ENCODE peak calls at places on chromosomes 11 and 22, in six cellular contexts. N, S, G, Q, Z and W are unnamed samples.

GRCh38 chr11:74520316-74520715 is 26.8 kb upstream of the LIPT2 start:
- DNase-seq in N (no peak), S (no peak), G (no peak), Q (no peak), Z (no peak), W (no peak)

GRCh38 chr11:69533296-69534165 is 52.1 kb downstream of the LINC01488 start:
- DNase-seq in N (no peak), S (no peak), G (no peak), Q (no peak), Z (no peak), W (no peak)

GRCh38 chr11:108592591-108593213 is 866 bp downstream of the EXPH5 start:
- DNase-seq in N (no peak), S (peak), G (peak), Q (no peak), Z (no peak), W (peak)

GRCh38 chr11:123801765-123802164 is 4.4 kb downstream of the OR6M1 start:
- DNase-seq in N (no peak), S (no peak), G (no peak), Q (no peak), Z (no peak), W (no peak)

GRCh38 chr22:50729391-50730012 is 8.5 kb upstream of the ACR start:
- DNase-seq in N (no peak), S (no peak), G (peak), Q (no peak), Z (no peak), W (no peak)

GRCh38 chr11:130816941-130817607 is 99.2 kb downstream of the SNX19 start:
- DNase-seq in N (no peak), S (no peak), G (no peak), Q (no peak), Z (no peak), W (no peak)

GRCh38 chr11:119376197-119376847 is 5.2 kb downstream of the USP2 start:
- DNase-seq in N (peak), S (no peak), G (no peak), Q (no peak), Z (no peak), W (no peak)

GRCh38 chr11:95074806-95075563 is 8.3 kb downstream of the SRSF8 start:
- DNase-seq in N (no peak), S (no peak), G (no peak), Q (no peak), Z (no peak), W (no peak)

GRCh38 chr11:125091247-125091876 is 20.1 kb downstream of the TMEM218 start:
- DNase-seq in N (peak), S (peak), G (no peak), Q (peak), Z (no peak), W (no peak)

GRCh38 chr11:3738241-3738640 is 59.1 kb downstream of the NUP98 start:
- DNase-seq in N (no peak), S (no peak), G (no peak), Q (no peak), Z (no peak), W (no peak)

GRCh38 chr22:33000342-33001280 is 57.6 kb downstream of the SYN3 start:
- DNase-seq in N (peak), S (peak), G (no peak), Q (peak), Z (no peak), W (no peak)

GRCh38 chr22:41939981-41940852 is 6.7 kb downstream of the CENPM start:
- DNase-seq in N (no peak), S (no peak), G (no peak), Q (no peak), Z (peak), W (peak)

GRCh38 chr11:88281317-88281712 is 56.2 kb downstream of the CTSC start:
- DNase-seq in N (no peak), S (no peak), G (no peak), Q (no peak), Z (no peak), W (no peak)

GRCh38 chr11:115377882-115378296 is 126.3 kb downstream of the CADM1 start:
- DNase-seq in N (peak), S (no peak), G (no peak), Q (no peak), Z (no peak), W (no peak)

GRCh38 chr11:100972046-100972445 is 157.6 kb downstream of the PGR start:
- DNase-seq in N (no peak), S (no peak), G (no peak), Q (no peak), Z (no peak), W (no peak)

GRCh38 chr11:124108158-124108557 is 7.1 kb upstream of the VWA5A start:
- DNase-seq in N (peak), S (peak), G (no peak), Q (no peak), Z (no peak), W (no peak)

GRCh38 chr11:2090172-2091111 is 48.7 kb downstream of the IGF2 start:
- DNase-seq in N (no peak), S (no peak), G (no peak), Q (no peak), Z (no peak), W (no peak)

GRCh38 chr11:68689737-68690625 is 5.6 kb downstream of the GAL start:
- DNase-seq in N (no peak), S (no peak), G (no peak), Q (no peak), Z (no peak), W (no peak)

GRCh38 chr11:93773045-93773477 is 11.0 kb upstream of the MED17 start:
- DNase-seq in N (peak), S (no peak), G (no peak), Q (no peak), Z (no peak), W (no peak)

GRCh38 chr11:72405009-72405408 is 29.3 kb downstream of the CLPB start:
- DNase-seq in N (no peak), S (no peak), G (no peak), Q (no peak), Z (no peak), W (no peak)

GRCh38 chr11:11580012-11580411 is 41.8 kb downstream of the GALNT18 start:
- DNase-seq in N (no peak), S (no peak), G (no peak), Q (no peak), Z (no peak), W (no peak)

GRCh38 chr22:21624880-21625791 is 4.7 kb downstream of the YDJC start:
- DNase-seq in N (no peak), S (no peak), G (no peak), Q (no peak), Z (no peak), W (no peak)

GRCh38 chr11:7575841-7576451 is 62.1 kb downstream of the PPFIBP2 start:
- DNase-seq in N (peak), S (no peak), G (no peak), Q (no peak), Z (no peak), W (no peak)

GRCh38 chr22:21738966-21739365 is 3.4 kb upstream of the YPEL1 start:
- DNase-seq in N (no peak), S (no peak), G (no peak), Q (no peak), Z (no peak), W (no peak)

GRCh38 chr11:121089566-121089965 is 11.5 kb upstream of the TECTA start:
- DNase-seq in N (no peak), S (no peak), G (no peak), Q (no peak), Z (no peak), W (no peak)

GRCh38 chr11:83625336-83625735 is 339.2 kb upstream of the CCDC90B start:
- DNase-seq in N (no peak), S (no peak), G (no peak), Q (no peak), Z (no peak), W (no peak)

GRCh38 chr11:126072821-126073594 is 10.3 kb upstream of the CDON start:
- DNase-seq in N (no peak), S (no peak), G (no peak), Q (no peak), Z (no peak), W (no peak)

GRCh38 chr11:134257101-134257500 is 3.7 kb downstream of the ACAD8 start:
- DNase-seq in N (no peak), S (no peak), G (no peak), Q (no peak), Z (no peak), W (no peak)

GRCh38 chr11:34234086-34234740 is 123.6 kb downstream of the ABTB2 start:
- DNase-seq in N (no peak), S (peak), G (peak), Q (peak), Z (peak), W (no peak)

GRCh38 chr22:41833369-41834004 is 582 bp downstream of the SREBF2 start:
- DNase-seq in N (no peak), S (peak), G (peak), Q (no peak), Z (no peak), W (peak)

GRCh38 chr11:36023922-36024321 is 80.1 kb downstream of the LDLRAD3 start:
- DNase-seq in N (no peak), S (no peak), G (no peak), Q (no peak), Z (no peak), W (no peak)

GRCh38 chr22:39234157-39234793 is 10.5 kb downstream of the PDGFB start:
- DNase-seq in N (no peak), S (no peak), G (no peak), Q (no peak), Z (no peak), W (no peak)

GRCh38 chr22:37426532-37427127 is 649 bp downstream of the ELFN2 start:
- DNase-seq in N (no peak), S (no peak), G (no peak), Q (no peak), Z (no peak), W (no peak)

GRCh38 chr22:37428649-37429586 is 1.6 kb upstream of the ELFN2 start:
- DNase-seq in N (peak), S (peak), G (peak), Q (peak), Z (no peak), W (peak)

GRCh38 chr22:37425800-37426531 is 1.3 kb downstream of the ELFN2 start:
- DNase-seq in N (no peak), S (no peak), G (no peak), Q (no peak), Z (no peak), W (no peak)

GRCh38 chr22:37427711-37428635 is 694 bp upstream of the ELFN2 start:
- DNase-seq in N (no peak), S (no peak), G (no peak), Q (no peak), Z (no peak), W (no peak)

DNA sequence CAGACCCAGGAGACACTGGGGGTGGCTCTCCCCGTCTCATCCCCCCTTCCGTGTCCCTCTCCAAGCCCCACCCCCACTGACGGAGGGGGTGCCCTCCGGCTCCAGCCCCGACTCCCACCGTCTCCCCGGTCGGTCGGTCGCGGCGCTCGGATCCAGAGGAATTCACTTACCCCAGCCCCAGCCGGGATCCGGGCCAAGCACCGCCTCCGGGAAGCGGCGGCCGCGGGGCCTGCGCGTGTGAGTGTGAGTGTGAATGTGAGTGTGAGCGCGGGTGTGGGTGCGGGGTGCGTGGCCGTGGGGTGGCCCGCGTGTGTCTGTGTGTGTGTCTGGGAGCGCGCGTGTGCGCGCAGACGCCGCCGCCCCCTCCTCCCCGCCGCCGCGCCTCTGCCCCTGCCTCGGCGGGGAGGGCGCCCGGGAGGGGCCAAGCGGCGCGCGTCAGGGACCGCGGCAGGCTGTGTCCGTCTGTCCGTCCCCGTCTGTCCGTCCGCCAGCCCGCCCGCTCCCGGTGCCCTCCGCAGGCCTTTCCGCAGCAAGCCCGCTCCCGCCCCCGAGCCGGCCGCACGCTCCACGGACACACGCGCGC is at the start of gene ELFN2:
- DNase-seq in N (no peak), S (peak), G (no peak), Q (no peak), Z (no peak), W (no peak)
- TF ChIP-seq POLR2AphosphoS5 in N (no peak), S (no peak), G (no peak), Q (no peak), Z (no peak), W (no peak)

GRCh38 chr22:18968011-18968749 is 32.1 kb upstream of the PRODH start:
- DNase-seq in N (no peak), S (peak), G (no peak), Q (no peak), Z (no peak), W (no peak)
- TF ChIP-seq TAF1 in N (no peak), S (no peak), G (no peak), Q (no peak), Z (no peak), W (no peak)

DNA sequence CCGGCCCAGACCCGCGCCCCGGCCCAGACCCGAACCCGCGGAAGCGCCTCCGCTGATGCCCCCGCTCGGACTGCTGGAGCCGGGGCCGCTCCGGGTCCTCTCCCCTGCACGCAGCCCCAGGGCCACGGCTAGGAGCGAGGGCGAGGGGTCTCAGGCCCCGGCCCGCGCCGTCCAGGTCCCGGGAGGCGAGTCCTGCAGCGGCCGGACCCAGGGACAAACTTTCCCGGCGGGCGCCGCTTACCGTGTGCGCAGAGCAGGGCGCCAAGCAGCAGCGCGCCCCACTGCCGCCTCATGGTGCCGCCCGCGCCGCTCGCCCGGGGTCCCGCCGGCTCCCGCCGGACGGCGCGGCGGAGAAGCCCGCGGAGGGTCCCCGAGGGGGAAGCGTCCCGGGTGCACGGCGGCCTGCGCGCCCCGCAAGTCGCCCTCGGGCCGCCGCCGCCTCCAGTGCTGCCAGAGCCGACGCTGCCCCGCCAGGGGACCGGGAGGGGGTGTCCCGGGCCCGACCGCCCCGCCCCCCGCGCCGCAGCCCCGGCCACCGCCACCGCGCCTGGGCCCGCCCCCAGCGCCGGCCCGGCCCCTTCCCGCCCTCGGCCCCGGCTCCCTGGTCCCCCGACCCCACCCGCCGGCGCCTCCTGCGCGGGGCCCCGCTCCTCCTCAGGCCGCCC is at the start of gene LRP4:
- DNase-seq in N (no peak), S (peak), G (peak), Q (no peak), Z (no peak), W (peak)
- TF ChIP-seq POLR2A in N (no peak), S (no peak), G (no peak), Q (no peak), Z (no peak), W (no peak)

GRCh38 chr22:26617251-26618199 is at the start of gene CRYBB1:
- DNase-seq in N (no peak), S (peak), G (no peak), Q (no peak), Z (no peak), W (no peak)
- TF ChIP-seq POLR2AphosphoS5 in N (no peak), S (no peak), G (no peak), Q (no peak), Z (no peak), W (no peak)